ENCODE peak calls at places on chromosome 21, in five cellular contexts. R is Peyer's patch, K is T-helper 17 cell, C is GM04504, G is hippocampal formation. B is an unnamed sample.

GRCh38 chr21:42636535-42636914 is 16.9 kb upstream of the PDE9A start:
- DNase-seq in R (no peak), K (no peak), C (peak), G (no peak), B (no peak)

GRCh38 chr21:26127918-26128317 is 42.7 kb downstream of the APP start:
- DNase-seq in R (no peak), K (no peak), C (no peak), G (no peak), B (no peak)

GRCh38 chr21:46096596-46096981 is 1.3 kb upstream of the COL6A2 start:
- DNase-seq in R (no peak), K (no peak), C (no peak), G (no peak), B (no peak)

GRCh38 chr21:46082638-46083270 is 15.2 kb upstream of the COL6A2 start:
- DNase-seq in R (peak), K (no peak), C (no peak), G (no peak), B (no peak)

GRCh38 chr21:15064576-15065380 is at the start of gene NRIP1:
- DNase-seq in R (peak), K (peak), C (peak), G (peak), B (peak)

GRCh38 chr21:32779983-32780382 is 8.4 kb upstream of the PAXBP1 start:
- DNase-seq in R (no peak), K (no peak), C (no peak), G (no peak), B (no peak)

GRCh38 chr21:45818276-45818903 is 163.2 kb upstream of the COL6A1 start:
- DNase-seq in R (no peak), K (no peak), C (peak), G (no peak), B (no peak)

GRCh38 chr21:45965084-45965826 is 16.3 kb upstream of the COL6A1 start:
- DNase-seq in R (no peak), K (no peak), C (no peak), G (no peak), B (no peak)

GRCh38 chr21:45768011-45768740 is 124.7 kb downstream of the PCBP3 start:
- DNase-seq in R (no peak), K (no peak), C (no peak), G (no peak), B (no peak)

GRCh38 chr21:43934716-43935705 is 70.0 kb downstream of the AGPAT3 start:
- DNase-seq in R (no peak), K (no peak), C (no peak), G (no peak), B (no peak)

GRCh38 chr21:29017639-29018237 is 1.4 kb downstream of the RWDD2B start:
- DNase-seq in R (no peak), K (no peak), C (no peak), G (no peak), B (no peak)

GRCh38 chr21:33434770-33435360 is 31.7 kb downstream of the IFNGR2 start:
- DNase-seq in R (no peak), K (no peak), C (peak), G (no peak), B (no peak)

GRCh38 chr21:46559291-46559983 is 45.4 kb downstream of the S100B start:
- DNase-seq in R (peak), K (peak), C (no peak), G (no peak), B (peak)

GRCh38 chr21:16074950-16075489 is 345.2 kb downstream of the USP25 start:
- DNase-seq in R (no peak), K (no peak), C (no peak), G (no peak), B (no peak)

GRCh38 chr21:45049725-45050359 is 24.5 kb upstream of the ADARB1 start:
- DNase-seq in R (no peak), K (no peak), C (no peak), G (no peak), B (no peak)

GRCh38 chr21:25005388-25005787 is 601.9 kb downstream of the MRPL39 start:
- DNase-seq in R (no peak), K (no peak), C (peak), G (no peak), B (no peak)

GRCh38 chr21:43335119-43335518 is 91.8 kb downstream of the SIK1 start:
- DNase-seq in R (no peak), K (no peak), C (no peak), G (no peak), B (no peak)

GRCh38 chr21:46156678-46157077 is 1.3 kb upstream of the FTCD start:
- DNase-seq in R (no peak), K (no peak), C (no peak), G (no peak), B (peak)

GRCh38 chr21:42571391-42572150 is 57.9 kb downstream of the SLC37A1 start:
- DNase-seq in R (peak), K (no peak), C (no peak), G (no peak), B (no peak)

GRCh38 chr21:31343680-31344480 is at the start of gene TIAM1:
- DNase-seq in R (no peak), K (no peak), C (no peak), G (peak), B (peak)

GRCh38 chr21:33441489-33442477 is 38.0 kb downstream of the TMEM50B start:
- DNase-seq in R (no peak), K (no peak), C (peak), G (no peak), B (no peak)

GRCh38 chr21:46253610-46254124 is 25.1 kb upstream of the LSS start:
- DNase-seq in R (no peak), K (peak), C (no peak), G (no peak), B (no peak)

GRCh38 chr21:39630191-39630591 is 17.5 kb downstream of the B3GALT5 start:
- DNase-seq in R (no peak), K (no peak), C (peak), G (no peak), B (no peak)

GRCh38 chr21:44696572-44696971 is 400 bp upstream of the KRTAP10-12 start:
- DNase-seq in R (no peak), K (no peak), C (no peak), G (no peak), B (no peak)

GRCh38 chr21:42057861-42058437 is 13.2 kb upstream of the UMODL1 start:
- DNase-seq in R (peak), K (no peak), C (no peak), G (no peak), B (no peak)

GRCh38 chr21:46168238-46168637 is 12.9 kb upstream of the FTCD start:
- DNase-seq in R (no peak), K (no peak), C (no peak), G (no peak), B (peak)

GRCh38 chr21:31335957-31336738 is 7.9 kb downstream of the TIAM1 start:
- DNase-seq in R (no peak), K (no peak), C (peak), G (no peak), B (no peak)

GRCh38 chr21:29499734-29500343 is 201.1 kb downstream of the BACH1 start:
- DNase-seq in R (no peak), K (no peak), C (no peak), G (peak), B (peak)

GRCh38 chr21:42118121-42118795 is 47.1 kb downstream of the UMODL1 start:
- DNase-seq in R (no peak), K (no peak), C (no peak), G (no peak), B (no peak)

GRCh38 chr21:22855581-22855980 is 1857.4 kb downstream of the NCAM2 start:
- DNase-seq in R (no peak), K (no peak), C (no peak), G (no peak), B (no peak)

GRCh38 chr21:16569679-16570078 is 839.9 kb downstream of the USP25 start:
- DNase-seq in R (no peak), K (no peak), C (no peak), G (no peak), B (no peak)

GRCh38 chr21:26473471-26473870 is 99.6 kb downstream of the CYYR1 start:
- DNase-seq in R (no peak), K (no peak), C (no peak), G (no peak), B (no peak)

GRCh38 chr21:34613679-34614442 is 1.1 kb downstream of the RCAN1 start:
- DNase-seq in R (no peak), K (no peak), C (no peak), G (no peak), B (no peak)

GRCh38 chr21:17139696-17140095 is 373.1 kb upstream of the CXADR start:
- DNase-seq in R (no peak), K (no peak), C (no peak), G (no peak), B (no peak)

B was measured in H1.